ENCODE peak calls at places on chromosomes 3 and 15, in five cellular contexts. K is heart left ventricle; V is naive thymus-derived CD4-positive, alpha-beta T cell; N is lung; C is hepatocyte. W is an unnamed sample. For H3K4me1, the result is how much of the 10 kb centered on the place peaks cover.

GRCh38 chr3:22276351-22276750 is 525.3 kb upstream of the ZNF385D start:
- DNase-seq in V (no peak), N (no peak), C (no peak), K (no peak), W (no peak)

GRCh38 chr3:171770689-171771620 is 39.3 kb downstream of the PLD1 start:
- DNase-seq in C (peak), N (peak), K (peak), V (no peak), W (peak)

GRCh38 chr3:30401971-30402370 is 204.4 kb upstream of the TGFBR2 start:
- DNase-seq in K (peak), N (no peak), C (no peak), V (no peak), W (no peak)

GRCh38 chr3:184174278-184174645 is 393 bp upstream of the AP2M1 start:
- DNase-seq in C (no peak), K (no peak), N (no peak), V (no peak), W (no peak)

GRCh38 chr3:97827741-97828471 is 6.1 kb downstream of the CRYBG3 start:
- DNase-seq in N (no peak), C (no peak), V (no peak), K (no peak), W (no peak)

GRCh38 chr3:107412376-107412775 is 35.1 kb downstream of the CCDC54 start:
- DNase-seq in C (no peak), V (no peak), K (no peak), N (no peak), W (peak)

GRCh38 chr3:148847351-148847750 is 17.7 kb upstream of the CPA3 start:
- DNase-seq in K (no peak), N (no peak), C (no peak), V (no peak), W (peak)

GRCh38 chr3:129553771-129554170 is 10.8 kb downstream of the H1-8 start:
- DNase-seq in V (no peak), N (no peak), K (no peak), C (no peak), W (no peak)

GRCh38 chr3:159789742-159790635 is 198.6 kb upstream of the IL12A start:
- DNase-seq in K (no peak), C (no peak), N (no peak), V (no peak), W (no peak)

GRCh38 chr15:98881526-98882517 is 125.8 kb downstream of the PGPEP1L start:
- DNase-seq in K (no peak), C (peak), V (no peak), N (no peak), W (peak)

GRCh38 chr3:101695779-101696372 is 9.4 kb upstream of the RPL24 start:
- DNase-seq in C (peak), N (peak), V (peak), K (no peak), W (peak)

GRCh38 chr15:35078221-35078915 is 6.7 kb downstream of the NANOGP8 start:
- DNase-seq in K (no peak), C (peak), N (no peak), V (peak), W (peak)

GRCh38 chr3:123758081-123758564 is 126.0 kb downstream of the MYLK start:
- DNase-seq in K (no peak), N (no peak), C (no peak), V (no peak), W (no peak)

GRCh38 chr3:139111392-139112229 is 66.9 kb upstream of the PRR23C start:
- DNase-seq in K (peak), C (peak), N (peak), V (no peak), W (peak)

GRCh38 chr15:68268405-68268804 is 9.1 kb upstream of the FEM1B start:
- DNase-seq in N (no peak), V (no peak), C (no peak), K (no peak), W (no peak)

GRCh38 chr3:131549340-131549739 is 46.6 kb upstream of the MRPL3 start:
- DNase-seq in V (no peak), K (no peak), C (no peak), N (no peak), W (no peak)

GRCh38 chr3:12371525-12372140 is 82.8 kb downstream of the PPARG start:
- DNase-seq in C (no peak), K (peak), N (no peak), V (no peak), W (peak)

GRCh38 chr3:174342941-174343431 is 516.1 kb upstream of the NAALADL2 start:
- DNase-seq in V (no peak), N (no peak), C (no peak), K (no peak), W (peak)

GRCh38 chr3:63853106-63853505 is 10.5 kb downstream of the THOC7 start:
- DNase-seq in V (no peak), K (no peak), N (no peak), C (no peak), W (no peak)

GRCh38 chr15:100902436-100903190 is 16.5 kb upstream of the LRRK1 start:
- DNase-seq in N (peak), V (no peak), C (peak), K (peak), W (no peak)

GRCh38 chr15:77060560-77060959 is 10.3 kb downstream of the TSPAN3 start:
- DNase-seq in K (no peak), C (no peak), V (no peak), N (no peak), W (no peak)

GRCh38 chr3:183907911-183908331 is 23.2 kb upstream of the PARL start:
- DNase-seq in K (no peak), N (no peak), C (no peak), V (no peak), W (no peak)

GRCh38 chr3:149579838-149580542 is 77.8 kb downstream of the WWTR1 start:
- DNase-seq in N (no peak), C (no peak), K (no peak), V (no peak), W (no peak)

GRCh38 chr15:31402511-31403056 is 75.9 kb downstream of the KLF13 start:
- DNase-seq in K (peak), V (no peak), N (no peak), C (peak), W (peak)

GRCh38 chr3:186060222-186060621 is 48.7 kb downstream of the ETV5 start:
- DNase-seq in N (no peak), V (no peak), C (no peak), K (no peak), W (no peak)

GRCh38 chr3:143951351-143951971 is 20.2 kb upstream of the DIPK2A start:
- DNase-seq in K (peak), V (no peak), C (peak), N (peak), W (peak)

GRCh38 chr3:38545396-38545949 is 49.3 kb downstream of the EXOG start:
- DNase-seq in N (no peak), V (no peak), C (no peak), K (no peak), W (no peak)

GRCh38 chr15:91593081-91593480 is 260.4 kb upstream of the SLCO3A1 start:
- DNase-seq in K (no peak), V (no peak), C (no peak), N (no peak), W (no peak)

GRCh38 chr15:66923438-66923881 is 141.9 kb upstream of the SMAD3 start:
- DNase-seq in K (no peak), V (no peak), C (peak), N (no peak), W (peak)

GRCh38 chr3:194487289-194488006 is 646 bp upstream of the ATP13A3 start:
- DNase-seq in N (peak), V (peak), C (peak), K (peak), W (peak)
- H3K4me1 ChIP-seq in N (under half), V (under half), C (under half), K (under half), W (under half)

GRCh38 chr15:43775411-43775965 is 1.3 kb downstream of the ELL3 start:
- DNase-seq in K (no peak), V (no peak), N (peak), C (peak), W (peak)
- H3K4me3 ChIP-seq in K (no peak), V (no peak), N (no peak), C (no peak), W (no peak)

GRCh38 chr15:57424628-57425405 is 48.5 kb downstream of the CGNL1 start:
- DNase-seq in K (no peak), C (no peak), V (no peak), N (no peak), W (no peak)
- H3K4me1 ChIP-seq in K (under half), C (under half), V (under half), N (under half), W (half or more)

GRCh38 chr15:25799906-25800700 is 63.0 kb downstream of the ATP10A start:
- DNase-seq in V (no peak), N (no peak), K (no peak), C (no peak), W (no peak)
- H3K4me3 ChIP-seq in V (no peak), N (no peak), K (no peak), C (no peak), W (no peak)

DNA sequence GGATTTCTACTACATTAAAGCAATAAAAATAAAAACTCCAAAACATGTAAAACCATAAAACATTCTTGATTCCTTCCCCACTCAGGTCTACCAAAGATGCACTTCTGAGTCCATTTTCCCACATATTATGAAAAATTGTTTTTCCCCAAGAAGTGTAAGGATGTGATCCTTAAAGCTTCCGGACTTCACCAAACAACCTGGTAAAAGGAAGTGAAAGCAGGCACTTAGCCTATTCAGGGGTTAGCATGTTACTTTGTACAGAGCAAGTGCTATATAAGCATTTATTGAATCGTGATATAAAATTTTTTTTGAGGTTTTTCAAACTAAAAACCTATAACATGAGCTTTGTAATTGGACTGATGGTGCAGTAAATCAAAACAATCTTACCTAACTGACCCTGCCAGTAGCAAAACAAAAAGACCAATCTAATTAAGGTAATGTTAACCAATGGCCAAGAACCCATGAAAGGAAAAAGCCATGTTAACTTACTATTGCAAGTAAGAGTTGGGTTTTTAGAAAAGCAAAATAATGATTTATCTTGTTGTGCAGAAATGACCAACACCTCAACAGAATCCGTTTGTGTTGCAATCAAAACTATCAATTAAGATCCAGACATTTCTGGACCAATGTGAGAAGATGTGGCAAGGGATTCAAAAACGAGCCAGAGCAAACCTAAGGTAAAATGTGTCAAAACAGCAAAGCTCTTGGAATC is 1.8 kb downstream of the SETD2 start:
- DNase-seq in K (no peak), C (no peak), N (no peak), V (no peak), W (no peak)
- H3K4me1 ChIP-seq in K (half or more), C (under half), N (under half), V (under half), W (under half)

DNA sequence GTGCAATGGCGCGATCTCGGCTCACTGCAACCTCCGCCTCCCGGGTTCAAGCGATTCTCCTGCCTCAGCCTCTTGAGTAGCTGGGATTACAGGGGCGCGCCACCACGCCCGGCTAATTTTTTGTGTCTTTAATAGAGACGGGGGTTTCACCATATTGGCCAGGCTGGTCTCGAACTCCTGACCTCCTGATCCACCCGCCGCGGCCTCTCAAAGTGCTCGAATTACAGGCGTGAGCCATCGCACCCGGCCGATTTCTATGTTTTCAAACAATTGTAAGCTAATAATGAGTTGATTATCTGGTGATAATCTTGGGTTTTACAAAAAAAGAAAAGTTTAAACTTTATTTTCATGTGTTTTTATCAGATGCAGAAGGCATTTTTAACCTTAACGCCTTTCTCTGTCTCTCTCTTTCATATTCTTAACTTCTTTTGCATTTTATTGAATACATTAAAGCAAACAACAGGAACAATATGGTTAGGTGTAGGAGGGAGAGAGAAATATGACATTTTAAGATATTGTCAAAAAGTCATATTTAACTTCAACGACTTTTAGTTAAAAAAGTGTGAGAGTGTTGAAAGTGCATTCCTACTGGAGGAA is 3.2 kb upstream of the MEIS2 start:
- DNase-seq in K (no peak), N (no peak), V (no peak), C (no peak), W (no peak)
- H3K4me3 ChIP-seq in K (no peak), N (no peak), V (no peak), C (peak), W (peak)

W was measured in cardiac muscle cell.